ENCODE peak calls at places on chromosomes 5 and 9, in nine cellular contexts. B is AG09319; N is CD4-positive, alpha-beta memory T cell; A is stimulated activated CD4-positive, alpha-beta T cell treated with anti-CD3 and anti-CD28 coated beads, TNF-alpha, amount 100 ng/mL, for 4 hours; Z is EH; D is amygdala; J is stimulated activated CD8-positive, alpha-beta memory T cell treated with anti-CD3 and anti-CD28 coated beads, Interleukin-4, amount 100 ng/mL, for 1 hour; U is HFF-Myc; F is CD8-positive, alpha-beta memory T cell. P is an unnamed sample.

GRCh38 chr5:56669534-56670483 is 145.5 kb upstream of the MAP3K1 start:
- DNase-seq in U (no peak), J (no peak), F (peak; percentile 44), D (peak; percentile 18), A (no peak), N (no peak), B (no peak), Z (peak; percentile 37), P (peak; percentile 73)

GRCh38 chr5:114390431-114390830 is 28.6 kb downstream of the KCNN2 start:
- DNase-seq in N (no peak), B (no peak), J (no peak), D (no peak), Z (no peak), F (no peak), U (no peak), A (no peak), P (no peak)

GRCh38 chr9:37144762-37145161 is 24.4 kb downstream of the ZCCHC7 start:
- DNase-seq in A (no peak), Z (peak; percentile 50), U (no peak), F (no peak), B (no peak), N (no peak), D (no peak), J (no peak), P (no peak)

GRCh38 chr9:114588150-114588663 is 638 bp downstream of the ATP6V1G1 start:
- DNase-seq in U (no peak), Z (peak; percentile 29), B (no peak), A (no peak), F (no peak), D (no peak), J (no peak), N (peak; percentile 64), P (no peak)

GRCh38 chr9:113712053-113712452 is 164.1 kb upstream of the ZNF618 start:
- DNase-seq in A (no peak), B (peak; percentile 27), U (peak; percentile 14), F (no peak), N (no peak), J (no peak), Z (peak; percentile 60), D (no peak), P (no peak)

GRCh38 chr9:10228082-10228481 is 384.7 kb downstream of the PTPRD start:
- DNase-seq in B (no peak), F (no peak), N (no peak), Z (no peak), D (no peak), J (no peak), U (no peak), A (no peak), P (no peak)

GRCh38 chr5:68086857-68087256 is 128.7 kb upstream of the PIK3R1 start:
- DNase-seq in F (no peak), J (no peak), Z (peak; percentile 91), B (peak; percentile 81), A (no peak), N (no peak), U (no peak), D (peak; percentile 10), P (no peak)

GRCh38 chr5:9479981-9480380 is 65.9 kb downstream of the SEMA5A start:
- DNase-seq in D (no peak), U (no peak), N (no peak), B (no peak), A (no peak), J (no peak), Z (peak; percentile 57), F (no peak), P (no peak)

P was measured in ELF-1.